ENCODE peak calls at places on chromosomes 4 and X, in nine cellular contexts. Q, F, X, D, E, A, K, B and W are unnamed samples.

GRCh38 chrX:144327515-144327914 is 443.6 kb downstream of the UBE2NL start:
- DNase-seq in Q (no peak), F (peak; percentile 48), X (no peak), D (no peak), E (no peak), A (no peak), K (no peak), B (no peak), W (no peak)

GRCh38 chr4:69057620-69058409 is 38.5 kb upstream of the UGT2B7 start:
- DNase-seq in Q (no peak), F (no peak), X (no peak), D (no peak), E (no peak), A (peak; percentile 59), K (no peak), B (no peak), W (peak; percentile 7)

GRCh38 chr4:58767598-58767997 is 1657.4 kb upstream of the IGFBP7 start:
- DNase-seq in Q (no peak), F (no peak), X (no peak), D (no peak), E (no peak), A (no peak), K (no peak), B (no peak), W (no peak)

GRCh38 chr4:102823464-102823863 is 3.9 kb downstream of the UBE2D3 start:
- DNase-seq in Q (no peak), F (no peak), X (no peak), D (no peak), E (no peak), A (no peak), K (no peak), B (no peak), W (no peak)

GRCh38 chrX:97070346-97070745 is 186.6 kb downstream of the RPA4 start:
- DNase-seq in Q (no peak), F (peak; percentile 58), X (no peak), D (no peak), E (no peak), A (no peak), K (no peak), B (no peak), W (no peak)

GRCh38 chr4:147714575-147715401 is 17.1 kb upstream of the ARHGAP10 start:
- DNase-seq in Q (no peak), F (no peak), X (no peak), D (no peak), E (no peak), A (peak; percentile 95), K (no peak), B (no peak), W (no peak)

GRCh38 chrX:6292599-6292998 is 63.9 kb upstream of the NLGN4X start:
- DNase-seq in Q (no peak), F (no peak), X (no peak), D (no peak), E (no peak), A (no peak), K (no peak), B (no peak), W (no peak)

GRCh38 chr4:19130836-19131235 is 1109.3 kb upstream of the LCORL start:
- DNase-seq in Q (no peak), F (no peak), X (no peak), D (no peak), E (no peak), A (peak; percentile 79), K (no peak), B (no peak), W (no peak)

GRCh38 chr4:21697583-21697982 is 251.0 kb downstream of the KCNIP4 start:
- DNase-seq in Q (no peak), F (no peak), X (no peak), D (no peak), E (no peak), A (peak; percentile 52), K (peak; percentile 62), B (no peak), W (peak; percentile 93)

GRCh38 chrX:54550821-54551220 is 20.8 kb downstream of the GNL3L start:
- DNase-seq in Q (no peak), F (no peak), X (no peak), D (no peak), E (no peak), A (no peak), K (peak; percentile 18), B (no peak), W (no peak)

GRCh38 chrX:149455934-149456333 is 49.2 kb downstream of the IDS start:
- DNase-seq in Q (no peak), F (no peak), X (no peak), D (no peak), E (no peak), A (no peak), K (no peak), B (no peak), W (no peak)

GRCh38 chr4:12579172-12579571 is 905.0 kb downstream of the RAB28 start:
- DNase-seq in Q (no peak), F (no peak), X (no peak), D (no peak), E (no peak), A (no peak), K (no peak), B (no peak), W (no peak)

GRCh38 chrX:109281478-109282275 is 200.2 kb downstream of the GUCY2F start:
- DNase-seq in Q (no peak), F (no peak), X (no peak), D (peak; percentile 19), E (no peak), A (peak; percentile 0), K (no peak), B (no peak), W (no peak)

GRCh38 chr4:80201326-80202151 is 4.2 kb downstream of the PRDM8 start:
- DNase-seq in Q (no peak), F (no peak), X (peak; percentile 44), D (peak; percentile 59), E (peak; percentile 58), A (peak; percentile 18), K (no peak), B (peak; percentile 53), W (peak; percentile 62)

GRCh38 chr4:83282049-83282535 is 2.5 kb downstream of the COQ2 start:
- DNase-seq in Q (peak; percentile 19), F (peak; percentile 57), X (peak; percentile 15), D (no peak), E (peak; percentile 67), A (peak; percentile 61), K (no peak), B (peak; percentile 67), W (peak; percentile 70)

GRCh38 chrX:97844943-97845342 is 961.2 kb downstream of the RPA4 start:
- DNase-seq in Q (no peak), F (no peak), X (no peak), D (no peak), E (no peak), A (no peak), K (no peak), B (no peak), W (no peak)

GRCh38 chrX:27598312-27598711 is 8.2 kb downstream of the DCAF8L2 start:
- DNase-seq in Q (no peak), F (no peak), X (no peak), D (no peak), E (no peak), A (peak; percentile 40), K (peak; percentile 48), B (no peak), W (no peak)

GRCh38 chrX:140180585-140180984 is 215.3 kb upstream of the CXorf66 start:
- DNase-seq in Q (no peak), F (no peak), X (no peak), D (no peak), E (no peak), A (peak; percentile 72), K (no peak), B (no peak), W (no peak)

GRCh38 chr4:182655321-182655720 is 261.9 kb downstream of the DCTD start:
- DNase-seq in Q (no peak), F (no peak), X (no peak), D (no peak), E (no peak), A (no peak), K (no peak), B (no peak), W (no peak)

GRCh38 chrX:128781506-128781905 is 729.3 kb upstream of the ACTRT1 start:
- DNase-seq in Q (peak; percentile 55), F (no peak), X (no peak), D (no peak), E (peak; percentile 36), A (peak; percentile 19), K (peak; percentile 49), B (no peak), W (peak; percentile 80)

GRCh38 chr4:2062168-2062807 is 3.2 kb downstream of the NAT8L start:
- DNase-seq in Q (no peak), F (no peak), X (no peak), D (no peak), E (no peak), A (no peak), K (no peak), B (no peak), W (no peak)

GRCh38 chrX:750263-750662 is 119.7 kb downstream of the SHOX start:
- DNase-seq in Q (no peak), F (no peak), X (no peak), D (no peak), E (peak; percentile 10), A (no peak), K (no peak), B (no peak), W (no peak)

GRCh38 chrX:100654256-100654655 is 10.3 kb downstream of the SRPX2 start:
- DNase-seq in Q (no peak), F (no peak), X (no peak), D (no peak), E (no peak), A (no peak), K (no peak), B (no peak), W (peak; percentile 65)

GRCh38 chr4:40719008-40719623 is 30.6 kb upstream of the NSUN7 start:
- DNase-seq in Q (peak; percentile 46), F (peak; percentile 38), X (no peak), D (no peak), E (no peak), A (peak; percentile 76), K (no peak), B (no peak), W (peak; percentile 94)

GRCh38 chrX:9644335-9644734 is 121.3 kb downstream of the GPR143 start:
- DNase-seq in Q (no peak), F (no peak), X (peak; percentile 19), D (no peak), E (peak; percentile 21), A (no peak), K (no peak), B (peak; percentile 79), W (peak; percentile 1)

GRCh38 chrX:13747836-13748235 is 13.3 kb downstream of the OFD1 start:
- DNase-seq in Q (no peak), F (peak; percentile 47), X (peak; percentile 8), D (no peak), E (peak; percentile 10), A (peak; percentile 64), K (no peak), B (peak; percentile 56), W (peak; percentile 43)

GRCh38 chr4:141636077-141636770 is at the start of gene IL15:
- DNase-seq in Q (peak; percentile 84), F (no peak), X (peak; percentile 32), D (peak; percentile 70), E (peak; percentile 7), A (peak; percentile 75), K (peak; percentile 58), B (peak; percentile 66), W (peak; percentile 85)

GRCh38 chr4:107913283-107913899 is 18.0 kb upstream of the CYP2U1 start:
- DNase-seq in Q (no peak), F (peak; percentile 55), X (no peak), D (no peak), E (peak; percentile 65), A (peak; percentile 73), K (no peak), B (peak; percentile 57), W (peak; percentile 72)

GRCh38 chr4:7955393-7955792 is 15.7 kb upstream of the AFAP1 start:
- DNase-seq in Q (no peak), F (no peak), X (no peak), D (no peak), E (no peak), A (no peak), K (no peak), B (no peak), W (no peak)

GRCh38 chrX:44675364-44676024 is 132.8 kb upstream of the FUNDC1 start:
- DNase-seq in Q (no peak), F (peak; percentile 88), X (no peak), D (peak; percentile 47), E (no peak), A (peak; percentile 77), K (no peak), B (no peak), W (peak; percentile 82)

GRCh38 chr4:108024078-108024990 is 34.6 kb downstream of the HADH start:
- DNase-seq in Q (no peak), F (no peak), X (no peak), D (no peak), E (no peak), A (no peak), K (no peak), B (no peak), W (no peak)